ENCODE peak calls at places on chromosomes 6 and 20, in seven cellular contexts. One of them, this sample, is unnamed.

GRCh38 chr6:53263915-53264314 is 84.8 kb downstream of the ELOVL5 start:
- DNase-seq in Calu3: no peak
- DNase-seq in HEK293T: no peak
- DNase-seq in astrocyte of the spinal cord: peak
- DNase-seq in activated naive CD8-positive, alpha-beta T cell treated with anti-CD3 and anti-CD28 coated beads for 36 hours: no peak
- DNase-seq in C1 segment of cervical spinal cord: no peak
- DNase-seq in amniotic epithelial cell: peak
- DNase-seq in this sample: peak

GRCh38 chr6:1199981-1200637 is 111.8 kb upstream of the FOXQ1 start:
- DNase-seq in Calu3: no peak
- DNase-seq in HEK293T: no peak
- DNase-seq in astrocyte of the spinal cord: no peak
- DNase-seq in activated naive CD8-positive, alpha-beta T cell treated with anti-CD3 and anti-CD28 coated beads for 36 hours: no peak
- DNase-seq in C1 segment of cervical spinal cord: no peak
- DNase-seq in amniotic epithelial cell: no peak
- DNase-seq in this sample: no peak

GRCh38 chr6:168169624-168170023 is 90.6 kb upstream of the FRMD1 start:
- DNase-seq in Calu3: no peak
- DNase-seq in HEK293T: no peak
- DNase-seq in astrocyte of the spinal cord: no peak
- DNase-seq in activated naive CD8-positive, alpha-beta T cell treated with anti-CD3 and anti-CD28 coated beads for 36 hours: no peak
- DNase-seq in C1 segment of cervical spinal cord: no peak
- DNase-seq in amniotic epithelial cell: no peak
- DNase-seq in this sample: no peak

GRCh38 chr20:37198962-37199660 is 19.8 kb upstream of the MROH8 start:
- DNase-seq in Calu3: no peak
- DNase-seq in HEK293T: no peak
- DNase-seq in astrocyte of the spinal cord: no peak
- DNase-seq in activated naive CD8-positive, alpha-beta T cell treated with anti-CD3 and anti-CD28 coated beads for 36 hours: no peak
- DNase-seq in C1 segment of cervical spinal cord: no peak
- DNase-seq in amniotic epithelial cell: no peak
- DNase-seq in this sample: no peak

GRCh38 chr6:140003217-140003616 is 628.8 kb upstream of the CITED2 start:
- DNase-seq in Calu3: no peak
- DNase-seq in HEK293T: no peak
- DNase-seq in astrocyte of the spinal cord: no peak
- DNase-seq in activated naive CD8-positive, alpha-beta T cell treated with anti-CD3 and anti-CD28 coated beads for 36 hours: no peak
- DNase-seq in C1 segment of cervical spinal cord: no peak
- DNase-seq in amniotic epithelial cell: no peak
- DNase-seq in this sample: no peak

GRCh38 chr20:45629496-45630100 is at the start of gene WFDC10A:
- DNase-seq in Calu3: peak
- DNase-seq in HEK293T: peak
- DNase-seq in astrocyte of the spinal cord: peak
- DNase-seq in activated naive CD8-positive, alpha-beta T cell treated with anti-CD3 and anti-CD28 coated beads for 36 hours: peak
- DNase-seq in C1 segment of cervical spinal cord: no peak
- DNase-seq in amniotic epithelial cell: peak
- DNase-seq in this sample: peak

GRCh38 chr20:63441777-63442493 is 30.5 kb downstream of the KCNQ2 start:
- DNase-seq in Calu3: peak
- DNase-seq in HEK293T: peak
- DNase-seq in astrocyte of the spinal cord: no peak
- DNase-seq in activated naive CD8-positive, alpha-beta T cell treated with anti-CD3 and anti-CD28 coated beads for 36 hours: peak
- DNase-seq in C1 segment of cervical spinal cord: no peak
- DNase-seq in amniotic epithelial cell: peak
- DNase-seq in this sample: peak

GRCh38 chr20:10242166-10242565 is 23.5 kb downstream of the SNAP25 start:
- DNase-seq in Calu3: no peak
- DNase-seq in HEK293T: no peak
- DNase-seq in astrocyte of the spinal cord: no peak
- DNase-seq in activated naive CD8-positive, alpha-beta T cell treated with anti-CD3 and anti-CD28 coated beads for 36 hours: no peak
- DNase-seq in C1 segment of cervical spinal cord: no peak
- DNase-seq in amniotic epithelial cell: peak
- DNase-seq in this sample: peak

GRCh38 chr6:20744911-20745557 is 210.8 kb downstream of the CDKAL1 start:
- DNase-seq in Calu3: no peak
- DNase-seq in HEK293T: no peak
- DNase-seq in astrocyte of the spinal cord: no peak
- DNase-seq in activated naive CD8-positive, alpha-beta T cell treated with anti-CD3 and anti-CD28 coated beads for 36 hours: no peak
- DNase-seq in C1 segment of cervical spinal cord: no peak
- DNase-seq in amniotic epithelial cell: no peak
- DNase-seq in this sample: no peak

This sample was measured in choroid plexus epithelial cell.